ENCODE peak calls at places on chromosome 3, in four cellular contexts. P is thyroid gland; W is stimulated activated CD4-positive, alpha-beta T cell treated with anti-CD3 and anti-CD28 coated beads, TNF-alpha, amount 100 ng/mL, for 4 hours; O is activated T-helper 1 cell treated with anti-CD3 and anti-CD28 coated beads, Interleukin-2, amount 50 U/mL, for 16 hours. T is an unnamed sample.

GRCh38 chr3:111737712-111738097 is 121.4 kb upstream of the PHLDB2 start:
- DNase-seq in O (no peak), P (peak; percentile 32), W (no peak), T (no peak)

GRCh38 chr3:45978348-45978747 is 17.3 kb downstream of the FYCO1 start:
- DNase-seq in W (no peak), O (peak; percentile 43), P (peak; percentile 95), T (peak; percentile 98)

GRCh38 chr3:135809038-135809437 is 156.5 kb upstream of the PPP2R3A start:
- DNase-seq in O (no peak), W (no peak), P (no peak), T (no peak)

GRCh38 chr3:21846976-21847375 is 96.0 kb upstream of the ZNF385D start:
- DNase-seq in P (no peak), O (no peak), W (no peak), T (no peak)

GRCh38 chr3:128730521-128730920 is 4.5 kb downstream of the RAB7A start:
- DNase-seq in O (no peak), P (no peak), W (no peak), T (no peak)

GRCh38 chr3:141644931-141645330 is 93.2 kb upstream of the RNF7 start:
- DNase-seq in P (peak; percentile 61), W (peak; percentile 40), O (peak; percentile 37), T (peak; percentile 25)

GRCh38 chr3:8095724-8096123 is 405.9 kb upstream of the LMCD1 start:
- DNase-seq in W (no peak), P (no peak), O (no peak), T (no peak)

GRCh38 chr3:57856675-57857074 is 100.6 kb downstream of the SLMAP start:
- DNase-seq in W (no peak), O (no peak), P (no peak), T (peak; percentile 12)

GRCh38 chr3:155556531-155556930 is 188.3 kb downstream of the PLCH1 start:
- DNase-seq in O (no peak), W (no peak), P (no peak), T (no peak)

GRCh38 chr3:30768703-30769550 is 125.5 kb downstream of the GADL1 start:
- DNase-seq in P (peak; percentile 69), W (peak; percentile 52), O (peak; percentile 39), T (peak; percentile 71)

GRCh38 chr3:14228611-14229470 is 50.2 kb downstream of the LSM3 start:
- DNase-seq in W (no peak), P (peak; percentile 88), O (no peak), T (no peak)

GRCh38 chr3:45139372-45139894 is 6.7 kb downstream of the CDCP1 start:
- DNase-seq in O (no peak), P (no peak), W (no peak), T (no peak)

GRCh38 chr3:63972196-63972595 is 51.1 kb downstream of the PSMD6 start:
- DNase-seq in O (no peak), W (no peak), P (no peak), T (no peak)

GRCh38 chr3:116070102-116070501 is 375.2 kb downstream of the LSAMP start:
- DNase-seq in W (no peak), O (no peak), P (no peak), T (no peak)

GRCh38 chr3:14861031-14861430 is 42.3 kb downstream of the FGD5 start:
- DNase-seq in O (no peak), P (no peak), W (no peak), T (no peak)

GRCh38 chr3:152213086-152213674 is 55.5 kb upstream of the MBNL1 start:
- DNase-seq in W (no peak), P (no peak), O (no peak), T (no peak)

GRCh38 chr3:25648107-25648535 is 16.6 kb downstream of the TOP2B start:
- DNase-seq in W (peak; percentile 50), O (peak; percentile 60), P (peak; percentile 86), T (peak; percentile 87)

GRCh38 chr3:108473711-108474110 is 36.7 kb downstream of the MYH15 start:
- DNase-seq in W (no peak), O (no peak), P (no peak), T (no peak)

GRCh38 chr3:10417849-10418248 is 87.5 kb downstream of the ATP2B2 start:
- DNase-seq in W (no peak), O (no peak), P (no peak), T (no peak)

GRCh38 chr3:45776611-45777010 is 19.7 kb downstream of the SLC6A20 start:
- DNase-seq in W (no peak), P (no peak), O (no peak), T (no peak)

GRCh38 chr3:166223120-166223519 is 385.9 kb upstream of the BCHE start:
- DNase-seq in P (no peak), O (no peak), W (no peak), T (no peak)

GRCh38 chr3:133570139-133570936 is 3.1 kb upstream of the CDV3 start:
- DNase-seq in O (no peak), P (peak; percentile 51), W (no peak), T (no peak)

GRCh38 chr3:124627501-124627908 is 102.7 kb upstream of the UMPS start:
- DNase-seq in W (no peak), O (no peak), P (no peak), T (no peak)

GRCh38 chr3:144129536-144130214 is 158.1 kb downstream of the DIPK2A start:
- DNase-seq in O (no peak), P (no peak), W (no peak), T (no peak)

GRCh38 chr3:196774191-196774820 is 34.6 kb downstream of the PAK2 start:
- DNase-seq in P (no peak), O (no peak), W (no peak), T (no peak)

GRCh38 chr3:49248828-49249227 is 28.2 kb downstream of the C3orf62 start:
- DNase-seq in O (no peak), P (no peak), W (no peak), T (no peak)

GRCh38 chr3:26962419-26963355 is 340.1 kb downstream of the LRRC3B start:
- DNase-seq in O (no peak), W (no peak), P (no peak), T (no peak)

GRCh38 chr3:5540532-5540931 is 353.0 kb downstream of the EDEM1 start:
- DNase-seq in O (no peak), P (no peak), W (no peak), T (no peak)

GRCh38 chr3:123716421-123716820 is 131.6 kb upstream of the HACD2 start:
- DNase-seq in O (no peak), P (no peak), W (no peak), T (no peak)